ENCODE peak calls at places on chromosomes 5 and 9, in four cellular contexts. E is HL-60, O is astrocyte, Z is neural progenitor cell. F is an unnamed sample.

GRCh38 chr9:27391495-27391894 is 94.5 kb upstream of the EQTN start:
- DNase-seq in O (no peak), E (no peak), Z (no peak), F (no peak)

GRCh38 chr9:128892223-128892892 is 10.4 kb downstream of the LRRC8A start:
- DNase-seq in Z (no peak), O (peak; percentile 80), E (no peak), F (peak; percentile 36)

GRCh38 chr9:70983723-70984280 is 137.6 kb downstream of the TRPM3 start:
- DNase-seq in E (no peak), Z (no peak), O (no peak), F (no peak)

GRCh38 chr5:157955541-157956172 is 96.7 kb upstream of the CLINT1 start:
- DNase-seq in Z (no peak), O (no peak), E (no peak), F (no peak)

GRCh38 chr9:125844611-125845010 is 97.4 kb downstream of the PBX3 start:
- DNase-seq in Z (no peak), O (no peak), E (no peak), F (no peak)

GRCh38 chr5:93193756-93194155 is 387.3 kb downstream of the NR2F1-AS1 start:
- DNase-seq in Z (no peak), O (peak; percentile 44), E (no peak), F (no peak)

GRCh38 chr9:18910435-18910834 is 122.6 kb downstream of the SAXO1 start:
- DNase-seq in Z (no peak), E (no peak), O (peak; percentile 65), F (no peak)

GRCh38 chr5:140175367-140176027 is 509 bp downstream of the CYSTM1 start:
- DNase-seq in O (peak; percentile 42), Z (peak; percentile 87), E (peak; percentile 27), F (no peak)

GRCh38 chr5:150639751-150640150 is 709 bp upstream of the SYNPO start:
- DNase-seq in O (no peak), E (no peak), Z (no peak), F (no peak)

GRCh38 chr5:68924490-68925145 is 169.2 kb upstream of the SLC30A5 start:
- DNase-seq in Z (no peak), E (no peak), O (peak; percentile 89), F (no peak)

GRCh38 chr5:167332291-167332690 is 959.2 kb upstream of the WWC1 start:
- DNase-seq in O (no peak), Z (peak; percentile 55), E (no peak), F (no peak)

GRCh38 chr5:135491038-135491551 is 38.9 kb upstream of the TIFAB start:
- DNase-seq in Z (peak; percentile 52), E (no peak), O (no peak), F (no peak)

GRCh38 chr9:135216666-135217431 is 129.4 kb downstream of the OLFM1 start:
- DNase-seq in O (no peak), Z (peak; percentile 20), E (no peak), F (no peak)

GRCh38 chr9:93625000-93625399 is 48.6 kb downstream of the PHF2 start:
- DNase-seq in E (no peak), Z (no peak), O (no peak), F (no peak)

GRCh38 chr9:119844431-119844830 is 475.2 kb upstream of the BRINP1 start:
- DNase-seq in Z (no peak), O (no peak), E (no peak), F (no peak)

GRCh38 chr5:116645627-116646026 is 71.0 kb upstream of the SEMA6A start:
- DNase-seq in E (no peak), Z (no peak), O (no peak), F (no peak)

GRCh38 chr9:131274674-131275331 is 1.5 kb downstream of the FAM78A start:
- DNase-seq in Z (no peak), E (no peak), O (no peak), F (no peak)

GRCh38 chr5:56561-57290 is 35.2 kb upstream of the PLEKHG4B start:
- DNase-seq in Z (peak; percentile 89), E (peak; percentile 5), O (peak; percentile 26), F (no peak)

GRCh38 chr5:75681125-75681830 is 36.0 kb downstream of the POC5 start:
- DNase-seq in Z (peak; percentile 33), O (peak; percentile 30), E (no peak), F (no peak)

GRCh38 chr5:172405708-172406107 is 48.6 kb downstream of the SH3PXD2B start:
- DNase-seq in Z (no peak), O (no peak), E (no peak), F (no peak)

GRCh38 chr9:125466356-125466855 is 204.8 kb downstream of the GAPVD1 start:
- DNase-seq in O (no peak), E (no peak), Z (peak; percentile 37), F (no peak)

GRCh38 chr9:93202919-93203712 is 19.2 kb downstream of the WNK2 start:
- DNase-seq in E (no peak), O (no peak), Z (no peak), F (no peak)

GRCh38 chr5:40873481-40873880 is 32.3 kb downstream of the CARD6 start:
- DNase-seq in E (no peak), O (no peak), Z (no peak), F (no peak)

GRCh38 chr9:93041108-93041802 is 17.2 kb upstream of the SUSD3 start:
- DNase-seq in E (no peak), O (no peak), Z (no peak), F (no peak)

GRCh38 chr5:83162598-83162997 is 85.3 kb downstream of the XRCC4 start:
- DNase-seq in Z (no peak), E (no peak), O (no peak), F (no peak)

GRCh38 chr9:15372385-15373200 is 50.1 kb upstream of the SNAPC3 start:
- DNase-seq in E (no peak), O (no peak), Z (no peak), F (no peak)

GRCh38 chr9:134299068-134299467 is 27.2 kb upstream of the RXRA start:
- DNase-seq in O (no peak), E (no peak), Z (no peak), F (no peak)

GRCh38 chr5:127958421-127959011 is 125.0 kb upstream of the SLC12A2 start:
- DNase-seq in Z (no peak), O (no peak), E (no peak), F (no peak)

GRCh38 chr9:21873540-21874221 is 71.2 kb downstream of the MTAP start:
- DNase-seq in O (peak; percentile 86), Z (no peak), E (no peak), F (no peak)

GRCh38 chr9:86405926-86406325 is 51.7 kb upstream of the TUT7 start:
- DNase-seq in Z (peak; percentile 15), E (no peak), O (peak; percentile 93), F (peak; percentile 76)

GRCh38 chr9:121213136-121213806 is 11.6 kb upstream of the RAB14 start:
- DNase-seq in E (no peak), Z (peak; percentile 91), O (peak; percentile 66), F (peak; percentile 77)

GRCh38 chr5:134289509-134290113 is 63.7 kb upstream of the PPP2CA start:
- DNase-seq in Z (peak; percentile 83), O (peak; percentile 52), E (peak; percentile 25), F (peak; percentile 65)

GRCh38 chr5:73853091-73853490 is 227.1 kb downstream of the ARHGEF28 start:
- DNase-seq in O (peak; percentile 12), E (no peak), Z (no peak), F (peak; percentile 11)

GRCh38 chr9:129823163-129823933 is 588 bp downstream of the TOR1A start:
- DNase-seq in Z (peak; percentile 36), E (no peak), O (peak; percentile 29), F (no peak)

GRCh38 chr9:82930116-82930515 is 132.8 kb downstream of the RASEF start:
- DNase-seq in Z (no peak), E (no peak), O (peak; percentile 20), F (no peak)

GRCh38 chr5:146041180-146041789 is 64.1 kb downstream of the PLAC8L1 start:
- DNase-seq in Z (no peak), E (no peak), O (no peak), F (no peak)

GRCh38 chr5:28082610-28083009 is 1044.2 kb upstream of the CDH9 start:
- DNase-seq in E (no peak), O (no peak), Z (no peak), F (no peak)
- TF ChIP-seq CTCF in E (no peak), O (no peak), Z (no peak), F (no peak)

DNA sequence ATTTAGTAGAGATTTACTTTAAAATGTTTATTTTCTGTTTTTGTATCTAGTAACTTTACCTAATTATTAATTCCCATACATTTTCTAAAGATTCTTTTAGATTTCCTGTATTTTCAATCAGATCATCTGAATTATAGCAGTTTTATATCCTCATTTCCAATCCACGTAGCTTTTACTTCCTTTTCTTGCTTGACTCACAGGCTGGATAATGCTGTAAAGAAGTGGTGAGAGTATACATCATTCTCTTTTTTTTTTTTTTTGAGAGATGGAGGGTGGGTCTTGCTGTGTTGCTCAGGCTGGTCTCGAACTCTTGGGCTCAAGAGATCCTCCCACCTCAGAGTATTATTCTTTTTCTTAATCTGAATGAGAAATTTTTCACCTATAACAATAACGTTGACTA is 11.2 kb upstream of the SETX start:
- DNase-seq in O (no peak), Z (no peak), E (no peak), F (no peak)
- H3K27ac ChIP-seq in O (no peak overlapping the region), Z (no peak overlapping the region), E (no peak overlapping the region), F (no peak overlapping the region)

DNA sequence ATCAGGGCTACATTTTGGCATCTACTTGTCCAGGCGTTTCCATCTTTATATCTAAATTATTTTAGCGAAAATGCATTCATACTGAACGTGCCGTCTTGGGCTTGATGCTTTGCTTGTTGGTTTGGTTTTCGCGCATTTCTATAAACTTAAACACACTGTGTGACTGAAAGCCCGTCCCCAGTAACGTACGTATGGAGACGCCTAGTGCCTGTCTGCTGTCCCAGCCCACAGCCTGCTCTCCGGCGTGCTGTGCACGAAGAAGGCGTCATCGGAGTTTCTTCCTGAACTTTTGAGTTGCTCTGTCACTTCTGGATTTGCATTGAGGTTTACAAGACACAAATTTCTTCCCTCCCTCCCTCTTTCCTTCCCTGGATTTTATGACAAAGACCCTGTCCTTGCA is 40.6 kb upstream of the IRX4 start:
- DNase-seq in E (no peak), Z (no peak), O (no peak), F (no peak)
- H3K27me3 ChIP-seq in E (peaks cover 5% of the 10 kb centered on the region), Z (peaks cover 16% of the 10 kb centered on the region), O (no peaks in the 10 kb centered on the region), F (no peaks in the 10 kb centered on the region)

GRCh38 chr9:113933671-113934070 is 57.6 kb downstream of the ZNF618 start:
- DNase-seq in E (no peak), O (no peak), Z (no peak), F (no peak)

GRCh38 chr9:113934167-113934566 is 58.1 kb downstream of the ZNF618 start:
- DNase-seq in E (no peak), O (no peak), Z (no peak), F (no peak)

GRCh38 chr9:113933188-113933587 is 57.1 kb downstream of the ZNF618 start:
- DNase-seq in O (no peak), Z (no peak), E (no peak), F (no peak)

GRCh38 chr9:113934826-113935676 is 58.9 kb downstream of the ZNF618 start:
- DNase-seq in Z (no peak), O (no peak), E (no peak), F (no peak)

DNA sequence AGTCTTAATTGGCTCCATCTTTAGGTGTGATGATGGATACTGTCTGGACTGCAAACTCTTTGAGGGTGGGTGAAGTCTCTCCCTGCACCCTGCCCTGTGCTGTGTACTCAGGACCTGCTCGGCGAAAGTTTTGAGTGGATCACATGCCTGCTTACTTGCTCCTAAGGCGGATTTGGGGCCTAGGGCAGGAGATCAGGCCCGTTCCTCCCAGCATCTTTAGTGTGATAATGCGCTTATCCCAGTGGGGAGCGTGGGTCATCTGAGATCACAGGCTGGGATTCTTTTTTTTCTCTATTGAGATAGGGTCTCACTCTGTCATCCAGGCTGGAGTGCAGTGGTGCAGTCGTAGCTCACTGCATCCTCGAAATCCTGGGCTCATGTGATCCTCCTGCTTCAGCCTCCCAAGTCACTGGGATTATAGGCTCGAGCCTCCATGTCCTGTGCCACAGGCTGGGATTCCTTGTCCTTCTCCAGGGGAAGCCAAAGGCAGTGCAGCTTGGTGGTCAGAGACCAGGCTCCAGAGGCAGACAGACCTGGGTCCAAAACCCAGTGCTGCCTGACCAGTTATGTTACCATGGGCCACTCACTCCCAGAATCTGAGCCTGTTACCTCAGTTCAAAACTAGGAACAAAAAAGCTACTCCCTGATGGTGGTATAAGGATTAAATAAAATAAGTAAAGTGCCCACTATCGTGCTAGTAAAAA is 59.7 kb downstream of the ZNF618 start:
- DNase-seq in O (no peak), E (no peak), Z (peak; percentile 49), F (no peak)
- TF ChIP-seq CTCF in O (no peak), E (no peak), Z (no peak), F (no peak)

F was measured in AG04450.